ENCODE peak calls at places on chromosome 20, in seven cellular contexts. V, R, K, U, B, Y and H are unnamed samples.

GRCh38 chr20:60001027-60001567 is 42.9 kb downstream of the CDH26 start:
- DNase-seq in V (no peak), R (no peak), K (no peak), U (no peak), B (no peak), Y (no peak), H (peak)

GRCh38 chr20:22339946-22340345 is 244.4 kb downstream of the FOXA2 start:
- DNase-seq in V (no peak), R (no peak), K (no peak), U (no peak), B (no peak), Y (no peak), H (no peak)

GRCh38 chr20:51678041-51678697 is 90.0 kb downstream of the ATP9A start:
- DNase-seq in V (no peak), R (no peak), K (no peak), U (no peak), B (no peak), Y (peak), H (no peak)

GRCh38 chr20:2237059-2237458 is 58.7 kb upstream of the TGM3 start:
- DNase-seq in V (peak), R (no peak), K (no peak), U (peak), B (no peak), Y (peak), H (peak)

GRCh38 chr20:26208296-26209091 is 511.8 kb upstream of the ZNF337 start:
- DNase-seq in V (peak), R (no peak), K (no peak), U (peak), B (no peak), Y (peak), H (peak)

GRCh38 chr20:37305839-37306238 is 16.4 kb downstream of the MANBAL start:
- DNase-seq in V (no peak), R (no peak), K (no peak), U (no peak), B (no peak), Y (no peak), H (no peak)

GRCh38 chr20:4225778-4226177 is 210.4 kb upstream of the RNF24 start:
- DNase-seq in V (peak), R (no peak), K (peak), U (no peak), B (peak), Y (no peak), H (no peak)

GRCh38 chr20:32806356-32806755 is 13.4 kb upstream of the MAPRE1 start:
- DNase-seq in V (no peak), R (no peak), K (no peak), U (no peak), B (no peak), Y (no peak), H (no peak)

GRCh38 chr20:46088409-46089075 is 1.2 kb downstream of the NCOA5 start:
- DNase-seq in V (no peak), R (no peak), K (no peak), U (no peak), B (peak), Y (no peak), H (no peak)

GRCh38 chr20:1396702-1397101 is 3.8 kb upstream of the FKBP1A start:
- DNase-seq in V (no peak), R (no peak), K (no peak), U (no peak), B (no peak), Y (no peak), H (no peak)

GRCh38 chr20:54119744-54120143 is 49.4 kb upstream of the BCAS1 start:
- DNase-seq in V (no peak), R (no peak), K (no peak), U (no peak), B (no peak), Y (no peak), H (no peak)

GRCh38 chr20:998431-998830 is 3.7 kb downstream of the RSPO4 start:
- DNase-seq in V (no peak), R (no peak), K (no peak), U (no peak), B (no peak), Y (no peak), H (no peak)

GRCh38 chr20:32635764-32636163 is 38.0 kb downstream of the C20orf203 start:
- DNase-seq in V (peak), R (no peak), K (no peak), U (no peak), B (no peak), Y (no peak), H (no peak)

GRCh38 chr20:25540273-25540672 is 45.1 kb downstream of the NINL start:
- DNase-seq in V (peak), R (no peak), K (no peak), U (no peak), B (no peak), Y (peak), H (no peak)

GRCh38 chr20:12028771-12029170 is 111.1 kb downstream of the BTBD3 start:
- DNase-seq in V (no peak), R (no peak), K (no peak), U (no peak), B (no peak), Y (no peak), H (no peak)

GRCh38 chr20:13684566-13685222 is 46.0 kb upstream of the TASP1 start:
- DNase-seq in V (no peak), R (no peak), K (no peak), U (no peak), B (no peak), Y (no peak), H (no peak)

GRCh38 chr20:34704177-34705007 is at the start of gene TP53INP2:
- DNase-seq in V (peak), R (peak), K (peak), U (peak), B (peak), Y (peak), H (peak)

GRCh38 chr20:48826064-48826463 is 1.7 kb downstream of the PREX1 start:
- DNase-seq in V (no peak), R (no peak), K (no peak), U (no peak), B (no peak), Y (no peak), H (no peak)

GRCh38 chr20:48827880-48828733 is at the start of gene PREX1:
- DNase-seq in V (peak), R (no peak), K (peak), U (peak), B (peak), Y (peak), H (peak)

GRCh38 chr20:48825551-48825885 is 2.3 kb downstream of the PREX1 start:
- DNase-seq in V (no peak), R (no peak), K (no peak), U (no peak), B (no peak), Y (no peak), H (no peak)

GRCh38 chr20:48828734-48829460 is 1.1 kb upstream of the PREX1 start:
- DNase-seq in V (no peak), R (no peak), K (no peak), U (no peak), B (no peak), Y (no peak), H (no peak)

DNA sequence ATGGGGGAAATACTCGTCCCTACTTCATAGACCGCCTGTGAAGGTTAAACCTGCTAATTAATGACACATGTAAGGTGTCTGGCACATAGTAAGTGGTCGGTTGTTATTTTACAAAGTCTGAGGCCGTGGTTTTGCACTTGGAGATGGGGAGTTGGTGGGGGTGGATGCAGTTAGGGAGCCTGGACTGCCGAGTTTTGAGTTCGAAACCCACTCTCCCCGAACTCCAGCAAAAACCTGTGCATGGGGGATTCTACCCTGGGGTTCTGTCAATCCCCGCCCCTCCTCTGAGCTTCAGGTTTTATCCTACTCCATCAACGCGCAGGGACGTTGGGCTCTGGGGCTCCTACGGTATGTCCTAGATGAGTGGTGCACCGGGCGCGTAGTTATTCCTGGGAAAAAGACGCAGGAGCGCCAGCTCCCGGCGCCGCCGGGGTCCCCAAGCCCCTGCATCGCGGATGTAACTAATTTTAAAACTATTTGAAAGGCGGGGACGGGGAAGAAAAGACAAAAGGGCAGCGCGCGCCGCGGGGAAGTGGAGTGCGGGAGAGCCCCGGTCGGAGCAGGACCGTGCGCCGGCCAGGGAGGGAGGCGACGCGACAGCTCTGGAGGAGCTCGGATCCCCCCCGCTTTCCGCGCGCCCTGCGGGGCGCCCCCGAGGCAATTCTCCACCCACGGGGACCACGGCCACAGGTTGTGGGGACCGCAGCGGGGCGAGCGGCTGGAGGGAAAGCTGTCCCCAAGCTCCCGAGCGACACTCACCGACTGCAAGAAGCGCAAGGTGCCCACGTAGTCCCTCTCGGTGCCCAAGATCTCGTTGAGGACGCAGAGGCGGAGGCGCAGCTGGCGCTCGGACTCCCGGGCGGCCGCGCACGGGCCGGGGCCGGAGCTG is 672 bp downstream of the PREX1 start:
- DNase-seq in V (peak), R (no peak), K (no peak), U (no peak), B (peak), Y (peak), H (no peak)
- TF ChIP-seq POLR2A in V (no peak), R (no peak), K (no peak), U (no peak), B (no peak), Y (no peak), H (no peak)

GRCh38 chr20:40313730-40314129 is 375.3 kb downstream of the MAFB start:
- DNase-seq in V (no peak), R (no peak), K (no peak), U (no peak), B (no peak), Y (no peak), H (no peak)
- H3K27ac ChIP-seq in V (no peak), R (peak), K (peak), U (peak), B (no peak), Y (no peak), H (no peak)

GRCh38 chr20:62066339-62066982 is 780 bp upstream of the TAF4 start:
- DNase-seq in V (peak), R (no peak), K (peak), U (peak), B (peak), Y (peak), H (peak)
- TF ChIP-seq POLR2A in V (no peak), R (no peak), K (no peak), U (no peak), B (no peak), Y (peak), H (no peak)

GRCh38 chr20:47206962-47207641 is 149.4 kb downstream of the ZMYND8 start:
- DNase-seq in V (peak), R (no peak), K (no peak), U (no peak), B (no peak), Y (no peak), H (no peak)
- H3K27ac ChIP-seq in V (no peak), R (no peak), K (no peak), U (no peak), B (no peak), Y (no peak), H (no peak)

GRCh38 chr20:52895662-52896061 is 76.5 kb upstream of the TSHZ2 start:
- DNase-seq in V (no peak), R (no peak), K (no peak), U (no peak), B (no peak), Y (no peak), H (no peak)
- TF ChIP-seq POLR2A in V (no peak), R (no peak), K (no peak), U (no peak), B (no peak), Y (no peak), H (no peak)

GRCh38 chr20:57664476-57664875 is 44.2 kb upstream of the ZBP1 start:
- DNase-seq in V (peak), R (no peak), K (peak), U (no peak), B (no peak), Y (peak), H (peak)

GRCh38 chr20:57664924-57665588 is 44.8 kb downstream of the PMEPA1 start:
- DNase-seq in V (no peak), R (no peak), K (no peak), U (no peak), B (no peak), Y (no peak), H (no peak)

GRCh38 chr20:57662313-57663240 is 42.4 kb upstream of the ZBP1 start:
- DNase-seq in V (peak), R (no peak), K (peak), U (peak), B (no peak), Y (peak), H (peak)

GRCh38 chr20:57663241-57663640 is 43.0 kb upstream of the ZBP1 start:
- DNase-seq in V (peak), R (no peak), K (peak), U (peak), B (no peak), Y (peak), H (peak)

DNA sequence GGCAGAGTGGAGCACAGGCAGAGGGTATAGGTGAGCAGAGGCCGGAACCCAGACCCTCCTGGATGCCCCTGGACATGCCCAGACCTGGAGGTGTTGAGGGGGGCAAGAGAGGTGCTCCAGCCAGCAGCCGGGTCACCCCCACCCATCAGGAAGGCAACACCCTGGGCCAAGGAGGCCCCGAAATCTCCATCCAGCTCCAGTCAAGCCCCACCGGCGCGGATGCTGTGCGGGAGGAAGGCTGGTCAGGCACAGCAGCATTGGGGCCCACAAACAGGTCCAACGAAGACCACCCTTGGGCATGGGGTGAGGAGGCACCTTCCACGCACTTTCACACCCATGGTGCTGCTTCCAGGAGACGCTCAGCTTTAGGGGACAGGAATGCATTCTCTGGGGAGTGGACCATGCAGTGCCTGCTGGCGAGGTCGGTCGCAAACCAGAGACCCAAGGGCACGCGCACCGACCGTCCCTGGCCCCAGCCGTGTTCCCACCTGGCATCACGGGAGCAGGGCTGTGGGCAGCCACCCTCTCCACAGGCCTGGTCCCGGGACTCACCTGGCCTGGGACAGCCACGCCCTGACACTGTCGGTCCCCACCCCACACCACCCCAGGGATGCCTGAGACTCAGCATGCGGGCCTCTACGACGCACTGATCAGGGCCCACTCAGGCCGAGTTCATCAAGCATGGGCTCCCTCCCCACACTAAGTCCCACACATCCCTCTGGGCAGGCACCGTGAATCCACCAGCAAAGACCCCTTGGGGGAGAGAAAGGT is 43.6 kb upstream of the ZBP1 start:
- DNase-seq in V (peak), R (no peak), K (peak), U (peak), B (no peak), Y (peak), H (peak)
- H3K27ac ChIP-seq in V (no peak), R (peak), K (no peak), U (no peak), B (no peak), Y (no peak), H (no peak)

GRCh38 chr20:63694596-63695418 is 1.6 kb upstream of the TNFRSF6B start:
- DNase-seq in V (peak), R (no peak), K (peak), U (no peak), B (no peak), Y (no peak), H (no peak)
- TF ChIP-seq POLR2A in V (no peak), R (no peak), K (no peak), U (no peak), B (no peak), Y (no peak), H (no peak)

GRCh38 chr20:50305636-50306477 is 115.2 kb downstream of the CEBPB start:
- DNase-seq in V (peak), R (no peak), K (peak), U (no peak), B (peak), Y (peak), H (no peak)
- H3K27ac ChIP-seq in V (peak), R (peak), K (peak), U (peak), B (peak), Y (peak), H (peak)

DNA sequence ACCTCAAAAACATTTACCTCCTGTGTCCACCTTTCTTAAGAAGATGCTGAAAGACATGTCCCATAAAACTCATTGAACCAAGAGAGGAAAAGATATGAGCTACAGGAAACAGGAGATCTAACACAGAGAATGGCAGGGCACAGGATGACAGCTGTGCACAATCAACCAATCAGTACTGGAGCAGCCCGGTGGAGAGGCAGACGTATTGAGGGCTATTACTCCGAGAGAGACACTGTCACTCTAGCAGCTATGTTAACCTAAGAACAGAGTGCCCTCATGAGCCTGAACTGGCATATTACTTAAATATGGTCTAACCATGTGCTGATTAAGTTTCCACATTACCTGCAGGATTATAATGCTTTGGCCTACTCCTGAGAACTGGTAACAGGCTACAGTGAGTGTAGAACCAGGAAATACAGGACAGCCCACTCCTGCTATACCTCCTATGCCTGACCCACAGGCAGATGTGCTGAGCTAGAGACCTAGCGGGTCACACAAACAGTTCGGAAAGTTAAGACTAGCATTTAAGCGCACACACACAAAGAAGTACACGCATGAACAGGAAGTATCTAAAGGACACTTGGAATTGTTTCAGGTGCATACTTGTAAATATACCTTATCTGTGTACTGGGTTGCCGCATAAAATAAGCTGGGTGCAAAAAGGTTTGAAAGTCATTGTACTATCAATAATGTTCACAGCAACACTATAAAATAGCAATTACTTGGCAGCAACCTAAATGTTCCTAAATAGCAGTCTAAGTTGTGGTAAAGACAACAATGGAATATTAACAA is 199.3 kb upstream of the SHLD1 start:
- DNase-seq in V (no peak), R (no peak), K (no peak), U (no peak), B (no peak), Y (no peak), H (no peak)
- TF ChIP-seq POLR2A in V (no peak), R (no peak), K (no peak), U (no peak), B (no peak), Y (no peak), H (no peak)